ENCODE peak calls at places on chromosomes 13 and 19, in four cellular contexts. G is body of pancreas, P is cardiac muscle cell, W is right cardiac atrium. Q is an unnamed sample. For H3K27me3 and H3K4me1, the result is how much of the 10 kb centered on the place peaks cover.

GRCh38 chr19:11481777-11482383 is 1.0 kb upstream of the ELAVL3 start:
- DNase-seq in G (peak), P (peak), W (peak), Q (peak)

GRCh38 chr19:11833541-11833940 is 15.0 kb upstream of the ZNF439 start:
- DNase-seq in G (no peak), P (no peak), W (no peak), Q (no peak)

GRCh38 chr19:17532116-17532515 is 20.7 kb downstream of the PGLS start:
- DNase-seq in G (no peak), P (no peak), W (no peak), Q (no peak)

GRCh38 chr19:39308531-39309304 is 11.9 kb downstream of the LRFN1 start:
- DNase-seq in G (no peak), P (peak), W (no peak), Q (no peak)

GRCh38 chr19:56117376-56117884 is 3.7 kb downstream of the ZNF787 start:
- DNase-seq in G (peak), P (no peak), W (no peak), Q (no peak)

GRCh38 chr13:40080676-40081075 is 425.2 kb downstream of the COG6 start:
- DNase-seq in G (no peak), P (no peak), W (no peak), Q (no peak)

GRCh38 chr13:74226791-74227475 is 92.7 kb upstream of the KLF12 start:
- DNase-seq in G (no peak), P (no peak), W (no peak), Q (no peak)

GRCh38 chr13:93709511-93710244 is 483.1 kb downstream of the GPC6 start:
- DNase-seq in G (no peak), P (no peak), W (no peak), Q (no peak)

GRCh38 chr13:44030615-44031014 is 150.9 kb downstream of the LACC1 start:
- DNase-seq in G (no peak), P (no peak), W (no peak), Q (no peak)

GRCh38 chr19:12603714-12604113 is 6.9 kb downstream of the ZNF490 start:
- DNase-seq in G (no peak), P (no peak), W (no peak), Q (no peak)

GRCh38 chr19:18507727-18508440 is 14.0 kb downstream of the ELL start:
- DNase-seq in G (no peak), P (no peak), W (peak), Q (peak)

GRCh38 chr13:52744842-52745241 is 5.2 kb upstream of the CNMD start:
- DNase-seq in G (no peak), P (no peak), W (no peak), Q (no peak)

GRCh38 chr13:94966380-94966779 is 254.0 kb upstream of the SOX21 start:
- DNase-seq in G (no peak), P (no peak), W (no peak), Q (no peak)
- H3K27me3 ChIP-seq in G (under half), P (half or more), W (under half), Q (half or more)

GRCh38 chr19:46729696-46730095 is 12.8 kb upstream of the PRKD2 start:
- DNase-seq in G (no peak), P (no peak), W (peak), Q (no peak)

GRCh38 chr19:46728693-46729339 is 11.9 kb upstream of the PRKD2 start:
- DNase-seq in G (peak), P (peak), W (peak), Q (peak)

GRCh38 chr19:46731007-46731501 is 14.1 kb upstream of the PRKD2 start:
- DNase-seq in G (no peak), P (no peak), W (peak), Q (no peak)

GRCh38 chr19:46730595-46730994 is 13.7 kb upstream of the PRKD2 start:
- DNase-seq in G (no peak), P (no peak), W (peak), Q (no peak)

DNA sequence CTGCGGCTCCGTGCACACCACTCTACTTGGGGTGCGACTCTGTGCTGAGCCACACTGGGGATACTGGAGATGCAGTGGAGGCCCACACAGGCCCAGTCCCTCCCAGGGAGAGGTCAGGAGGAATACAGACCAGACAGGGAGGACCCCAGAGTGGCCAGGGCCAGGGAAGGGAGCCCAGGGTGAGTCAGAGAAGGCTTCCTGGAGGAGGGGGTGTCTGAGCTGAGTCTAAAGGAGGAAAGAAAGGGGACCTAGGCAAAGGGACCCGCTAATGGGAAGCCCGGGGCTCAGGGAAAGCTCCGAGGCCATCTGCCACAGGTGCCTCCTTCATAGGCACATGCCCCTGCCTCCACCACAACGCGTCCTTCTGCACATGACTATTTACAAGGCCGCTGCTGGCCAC is 13.3 kb upstream of the PRKD2 start:
- DNase-seq in G (no peak), P (no peak), W (peak), Q (no peak)
- H3K4me1 ChIP-seq in G (under half), P (under half), W (under half), Q (under half)

GRCh38 chr19:9250630-9251029 is at the start of gene OR7E24:
- DNase-seq in G (no peak), P (no peak), W (no peak), Q (no peak)
- H3K27me3 ChIP-seq in G (under half), P (under half), W (under half), Q (under half)

GRCh38 chr19:41861098-41861768 is 1.2 kb downstream of the RPS19 start:
- DNase-seq in G (no peak), P (no peak), W (no peak), Q (no peak)

GRCh38 chr19:41864374-41864773 is 4.3 kb downstream of the RPS19 start:
- DNase-seq in G (no peak), P (no peak), W (no peak), Q (no peak)

GRCh38 chr19:41862445-41862986 is 2.5 kb downstream of the RPS19 start:
- DNase-seq in G (no peak), P (no peak), W (no peak), Q (no peak)

GRCh38 chr19:41861846-41862245 is 1.8 kb downstream of the RPS19 start:
- DNase-seq in G (no peak), P (no peak), W (no peak), Q (no peak)

GRCh38 chr19:41863209-41863931 is 3.3 kb downstream of the RPS19 start:
- DNase-seq in G (no peak), P (no peak), W (no peak), Q (no peak)
- H3K4me1 ChIP-seq in G (half or more), P (under half), W (under half), Q (under half)

GRCh38 chr13:31846182-31846938 is 107.0 kb downstream of the RXFP2 start:
- DNase-seq in G (peak), P (peak), W (peak), Q (peak)
- H3K27me3 ChIP-seq in G (under half), P (half or more), W (under half), Q (under half)

DNA sequence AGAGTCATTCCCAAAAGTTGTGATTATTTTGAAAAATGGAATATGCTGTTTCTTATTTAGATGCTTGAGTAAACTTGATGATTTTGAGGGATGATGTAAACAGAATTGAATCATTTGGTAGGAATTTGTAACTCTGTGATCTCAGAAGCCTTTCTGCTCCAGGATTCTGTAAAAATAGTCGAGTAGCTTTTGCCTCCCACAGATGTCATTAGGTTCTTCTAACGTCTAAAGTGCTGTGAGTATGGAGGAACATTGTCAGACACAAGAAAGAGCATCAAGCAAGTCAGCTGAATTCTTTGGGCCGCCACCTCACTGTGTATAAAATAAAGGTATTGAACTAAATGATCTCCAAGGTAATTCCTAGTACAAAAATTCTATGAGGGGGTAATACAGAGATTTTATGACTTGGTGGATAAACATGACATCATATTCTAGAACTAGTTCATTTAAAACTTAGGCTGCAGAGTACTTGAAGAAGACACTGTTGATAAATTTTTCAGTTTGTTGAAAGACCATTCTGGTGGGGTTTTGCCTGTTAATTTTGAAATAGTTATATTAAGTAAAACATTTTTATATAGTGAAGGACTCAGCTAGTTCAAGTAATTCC is 1.4 kb upstream of the GPR183 start:
- DNase-seq in G (no peak), P (no peak), W (no peak), Q (no peak)
- H3K4me1 ChIP-seq in G (under half), P (under half), W (under half), Q (under half)

GRCh38 chr13:110812111-110812868 is 98.8 kb downstream of the ING1 start:
- DNase-seq in G (no peak), P (no peak), W (no peak), Q (no peak)
- H3K27me3 ChIP-seq in G (under half), P (under half), W (under half), Q (under half)

GRCh38 chr13:77022341-77022740 is 4.6 kb downstream of the FBXL3 start:
- DNase-seq in G (no peak), P (no peak), W (no peak), Q (no peak)
- H3K4me1 ChIP-seq in G (half or more), P (under half), W (under half), Q (half or more)

DNA sequence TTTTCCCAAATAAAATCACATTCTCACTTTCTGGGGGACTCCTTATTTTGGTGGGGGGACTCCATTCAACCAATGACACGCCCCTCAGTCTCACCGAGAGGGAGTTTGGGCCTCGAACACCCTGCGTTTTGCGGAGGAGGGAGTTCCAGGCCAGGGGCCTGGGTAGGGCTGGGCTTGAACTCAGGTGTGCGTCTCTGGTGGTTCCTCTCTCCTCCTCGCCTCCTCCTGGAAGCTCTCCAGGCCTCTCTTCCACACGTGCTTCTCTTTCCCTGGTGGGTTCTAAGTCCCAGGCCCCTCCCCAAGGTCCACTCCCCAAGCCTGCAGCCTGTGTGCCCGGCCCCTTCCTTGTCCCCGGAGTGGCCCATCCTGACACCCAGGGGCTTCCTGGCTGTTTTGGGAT is 14.7 kb downstream of the MEX3D start:
- DNase-seq in G (no peak), P (no peak), W (peak), Q (no peak)
- H3K27me3 ChIP-seq in G (under half), P (under half), W (under half), Q (under half)

DNA sequence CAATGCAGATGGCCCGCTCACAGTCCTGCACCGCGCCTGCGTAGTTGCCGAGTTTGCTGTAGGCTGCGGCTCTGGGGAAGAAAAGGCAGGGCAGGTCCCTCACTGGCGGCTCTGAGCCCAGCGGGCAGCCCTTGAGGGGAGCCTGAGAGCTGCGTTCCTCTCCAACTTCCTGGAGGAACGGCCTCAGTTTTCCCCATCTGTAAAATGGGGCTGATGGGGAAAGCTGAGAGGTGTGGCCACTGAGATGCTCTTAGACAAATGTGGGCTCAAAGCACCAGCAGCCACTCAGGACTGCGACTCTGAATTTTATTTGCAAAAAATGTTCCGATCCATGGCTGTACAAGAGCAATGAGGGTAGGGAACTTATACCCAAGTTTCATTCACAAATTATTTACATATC is 19.4 kb downstream of the SGTA start:
- DNase-seq in G (no peak), P (no peak), W (no peak), Q (no peak)
- H3K4me1 ChIP-seq in G (under half), P (under half), W (under half), Q (under half)